ENCODE peak calls at places on chromosomes 4 and X, in seven cellular contexts. H is SJCRH30, S is foreskin fibroblast, C is DMS 273 treated with DMSO at 0.1 percent for 48 hours, R is left cardiac atrium, W is mesenchymal stem cell, L is GM10248. G is an unnamed sample.

GRCh38 chrX:152993933-152994332 is at the start of gene PNMA5:
- DNase-seq in H (no peak), S (no peak), C (no peak), R (no peak), W (no peak), L (no peak), G (no peak)

GRCh38 chrX:6738518-6739470 is 203.9 kb upstream of the VCX3A start:
- DNase-seq in H (no peak), S (no peak), C (no peak), R (no peak), W (no peak), L (peak; percentile 45), G (no peak)

GRCh38 chrX:3175659-3176438 is 134.6 kb downstream of the ARSF start:
- DNase-seq in H (peak; percentile 69), S (peak; percentile 59), C (no peak), R (no peak), W (peak; percentile 65), L (no peak), G (no peak)

GRCh38 chrX:48520976-48521352 is 644 bp upstream of the EBP start:
- DNase-seq in H (peak; percentile 70), S (no peak), C (peak; percentile 35), R (no peak), W (no peak), L (no peak), G (peak; percentile 21)

GRCh38 chrX:29687687-29688086 is 527.7 kb upstream of the MAGEB2 start:
- DNase-seq in H (no peak), S (peak; percentile 59), C (no peak), R (no peak), W (peak; percentile 45), L (no peak), G (no peak)

GRCh38 chr4:185672618-185673017 is 137.3 kb upstream of the PDLIM3 start:
- DNase-seq in H (no peak), S (no peak), C (no peak), R (no peak), W (no peak), L (no peak), G (no peak)

GRCh38 chr4:119103263-119103662 is 32.4 kb upstream of the MYOZ2 start:
- DNase-seq in H (peak; percentile 47), S (peak; percentile 94), C (peak; percentile 1), R (peak; percentile 59), W (peak; percentile 99), L (no peak), G (no peak)

GRCh38 chr4:124037236-124037635 is 640.6 kb downstream of the SPRY1 start:
- DNase-seq in H (no peak), S (no peak), C (no peak), R (no peak), W (no peak), L (no peak), G (no peak)

GRCh38 chr4:138911903-138912713 is 103.5 kb upstream of the NOCT start:
- DNase-seq in H (peak; percentile 11), S (no peak), C (peak; percentile 0), R (no peak), W (peak; percentile 43), L (no peak), G (no peak)

GRCh38 chr4:18105023-18106011 is 83.8 kb upstream of the LCORL start:
- DNase-seq in H (no peak), S (no peak), C (no peak), R (no peak), W (no peak), L (peak; percentile 11), G (no peak)

GRCh38 chr4:147963839-147964238 is 232.0 kb downstream of the ARHGAP10 start:
- DNase-seq in H (no peak), S (no peak), C (no peak), R (no peak), W (no peak), L (no peak), G (no peak)

GRCh38 chr4:144646523-144647094 is 653 bp downstream of the HHIP start:
- DNase-seq in H (peak; percentile 62), S (peak; percentile 72), C (no peak), R (no peak), W (peak; percentile 21), L (no peak), G (peak; percentile 12)

GRCh38 chrX:24493740-24494543 is 28.9 kb downstream of the PDK3 start:
- DNase-seq in H (no peak), S (no peak), C (no peak), R (no peak), W (no peak), L (no peak), G (no peak)

GRCh38 chr4:101706535-101707057 is 83.9 kb upstream of the BANK1 start:
- DNase-seq in H (no peak), S (no peak), C (no peak), R (no peak), W (no peak), L (no peak), G (no peak)

GRCh38 chrX:8179653-8180052 is 8.6 kb upstream of the VCX2 start:
- DNase-seq in H (peak; percentile 0), S (peak; percentile 0), C (no peak), R (no peak), W (no peak), L (no peak), G (no peak)

GRCh38 chr4:152278505-152279301 is 257.2 kb downstream of the FBXW7 start:
- DNase-seq in H (no peak), S (no peak), C (no peak), R (no peak), W (no peak), L (peak; percentile 65), G (no peak)

GRCh38 chr4:182678590-182678989 is 238.6 kb downstream of the DCTD start:
- DNase-seq in H (no peak), S (no peak), C (no peak), R (no peak), W (no peak), L (no peak), G (no peak)

GRCh38 chr4:61805237-61805636 is 605.1 kb downstream of the ADGRL3 start:
- DNase-seq in H (no peak), S (no peak), C (no peak), R (no peak), W (no peak), L (no peak), G (no peak)

GRCh38 chrX:72308566-72309296 is 3.0 kb upstream of the CITED1 start:
- DNase-seq in H (peak; percentile 88), S (peak; percentile 75), C (peak; percentile 58), R (peak; percentile 70), W (peak; percentile 69), L (no peak), G (peak; percentile 68)

GRCh38 chrX:39477438-39478120 is 620.2 kb downstream of the BCOR start:
- DNase-seq in H (peak; percentile 83), S (no peak), C (no peak), R (peak; percentile 75), W (peak; percentile 81), L (no peak), G (peak; percentile 1)

GRCh38 chr4:17578482-17578891 is 1.5 kb downstream of the LAP3 start:
- DNase-seq in H (no peak), S (peak; percentile 18), C (no peak), R (no peak), W (peak; percentile 61), L (peak; percentile 35), G (peak; percentile 66)

GRCh38 chr4:39732728-39733127 is 34.8 kb downstream of the UBE2K start:
- DNase-seq in H (peak; percentile 85), S (peak; percentile 91), C (peak; percentile 83), R (no peak), W (peak; percentile 70), L (no peak), G (no peak)

GRCh38 chr4:912548-913279 is 19.4 kb downstream of the GAK start:
- DNase-seq in H (no peak), S (no peak), C (no peak), R (no peak), W (no peak), L (no peak), G (no peak)

GRCh38 chr4:121252224-121252806 is 88.2 kb upstream of the TNIP3 start:
- DNase-seq in H (peak; percentile 87), S (peak; percentile 88), C (peak; percentile 1), R (peak; percentile 63), W (peak; percentile 73), L (peak; percentile 56), G (peak; percentile 53)